ENCODE peak calls at places on chromosome 16, in eight cellular contexts. One of them, this sample, is unnamed.
A peak's percentile ranks its signal among the peaks of the same experiment; 100 is the strongest.

GRCh38 chr16:7566360-7566759 is 233.7 kb downstream of the RBFOX1 start:
- DNase-seq in AG04450: no peak
- DNase-seq in A549: no peak
- DNase-seq in PC-9: no peak
- DNase-seq in OCI-LY7: no peak
- DNase-seq in adrenal gland: no peak
- DNase-seq in aorta: no peak
- DNase-seq in pancreas: no peak
- DNase-seq in this sample: no peak

GRCh38 chr16:26667271-26667703 is 399.4 kb upstream of the C16orf82 start:
- DNase-seq in AG04450: no peak
- DNase-seq in A549: no peak
- DNase-seq in PC-9: no peak
- DNase-seq in OCI-LY7: no peak
- DNase-seq in adrenal gland: no peak
- DNase-seq in aorta: no peak
- DNase-seq in pancreas: no peak
- DNase-seq in this sample: no peak

GRCh38 chr16:86994651-86995171 is 322.5 kb downstream of the C16orf95 start:
- DNase-seq in AG04450: peak; percentile 86
- DNase-seq in A549: peak; percentile 75
- DNase-seq in PC-9: no peak
- DNase-seq in OCI-LY7: no peak
- DNase-seq in adrenal gland: no peak
- DNase-seq in aorta: no peak
- DNase-seq in pancreas: no peak
- DNase-seq in this sample: no peak

GRCh38 chr16:4381935-4382794 is 10.5 kb downstream of the VASN start:
- DNase-seq in AG04450: no peak
- DNase-seq in A549: no peak
- DNase-seq in PC-9: no peak
- DNase-seq in OCI-LY7: no peak
- DNase-seq in adrenal gland: no peak
- DNase-seq in aorta: peak; percentile 50
- DNase-seq in pancreas: no peak
- DNase-seq in this sample: no peak

GRCh38 chr16:82845076-82845475 is 218.3 kb downstream of the CDH13 start:
- DNase-seq in AG04450: no peak
- DNase-seq in A549: no peak
- DNase-seq in PC-9: no peak
- DNase-seq in OCI-LY7: no peak
- DNase-seq in adrenal gland: no peak
- DNase-seq in aorta: no peak
- DNase-seq in pancreas: no peak
- DNase-seq in this sample: no peak

GRCh38 chr16:60203525-60204124 is 1469.5 kb upstream of the GOT2 start:
- DNase-seq in AG04450: no peak
- DNase-seq in A549: peak; percentile 22
- DNase-seq in PC-9: no peak
- DNase-seq in OCI-LY7: peak; percentile 1
- DNase-seq in adrenal gland: no peak
- DNase-seq in aorta: no peak
- DNase-seq in pancreas: no peak
- DNase-seq in this sample: no peak

GRCh38 chr16:46586011-46586577 is 35.1 kb downstream of the SHCBP1 start:
- DNase-seq in AG04450: no peak
- DNase-seq in A549: no peak
- DNase-seq in PC-9: no peak
- DNase-seq in OCI-LY7: no peak
- DNase-seq in adrenal gland: no peak
- DNase-seq in aorta: no peak
- DNase-seq in pancreas: no peak
- DNase-seq in this sample: no peak

GRCh38 chr16:85168732-85169256 is 56.5 kb upstream of the CIBAR2 start:
- DNase-seq in AG04450: no peak
- DNase-seq in A549: no peak
- DNase-seq in PC-9: no peak
- DNase-seq in OCI-LY7: no peak
- DNase-seq in adrenal gland: peak; percentile 83
- DNase-seq in aorta: peak; percentile 70
- DNase-seq in pancreas: no peak
- DNase-seq in this sample: no peak

GRCh38 chr16:27640277-27640600 is 90.3 kb downstream of the KATNIP start:
- DNase-seq in AG04450: no peak
- DNase-seq in A549: no peak
- DNase-seq in PC-9: peak; percentile 8
- DNase-seq in OCI-LY7: no peak
- DNase-seq in adrenal gland: no peak
- DNase-seq in aorta: no peak
- DNase-seq in pancreas: no peak
- DNase-seq in this sample: no peak

GRCh38 chr16:15618392-15618791 is 24.6 kb downstream of the MARF1 start:
- DNase-seq in AG04450: peak; percentile 26
- DNase-seq in A549: no peak
- DNase-seq in PC-9: peak; percentile 37
- DNase-seq in OCI-LY7: no peak
- DNase-seq in adrenal gland: peak; percentile 20
- DNase-seq in aorta: no peak
- DNase-seq in pancreas: no peak
- DNase-seq in this sample: no peak

GRCh38 chr16:57720142-57720575 is 15.4 kb upstream of the KATNB1 start:
- DNase-seq in AG04450: peak; percentile 20
- DNase-seq in A549: peak; percentile 75
- DNase-seq in PC-9: peak; percentile 59
- DNase-seq in OCI-LY7: peak; percentile 18
- DNase-seq in adrenal gland: peak; percentile 56
- DNase-seq in aorta: no peak
- DNase-seq in pancreas: peak; percentile 82
- DNase-seq in this sample: peak; percentile 51

GRCh38 chr16:87056083-87056482 is 261.1 kb downstream of the C16orf95 start:
- DNase-seq in AG04450: no peak
- DNase-seq in A549: peak; percentile 5
- DNase-seq in PC-9: no peak
- DNase-seq in OCI-LY7: no peak
- DNase-seq in adrenal gland: no peak
- DNase-seq in aorta: no peak
- DNase-seq in pancreas: no peak
- DNase-seq in this sample: no peak

GRCh38 chr16:77961811-77962210 is 60.5 kb upstream of the CLEC3A start:
- DNase-seq in AG04450: no peak
- DNase-seq in A549: no peak
- DNase-seq in PC-9: no peak
- DNase-seq in OCI-LY7: no peak
- DNase-seq in adrenal gland: no peak
- DNase-seq in aorta: no peak
- DNase-seq in pancreas: no peak
- DNase-seq in this sample: no peak

GRCh38 chr16:82995927-82996441 is 369.2 kb downstream of the CDH13 start:
- DNase-seq in AG04450: peak; percentile 32
- DNase-seq in A549: no peak
- DNase-seq in PC-9: no peak
- DNase-seq in OCI-LY7: no peak
- DNase-seq in adrenal gland: peak; percentile 50
- DNase-seq in aorta: no peak
- DNase-seq in pancreas: no peak
- DNase-seq in this sample: no peak

GRCh38 chr16:46427340-46428107 is 193.7 kb downstream of the SHCBP1 start:
- DNase-seq in AG04450: no peak
- DNase-seq in A549: no peak
- DNase-seq in PC-9: no peak
- DNase-seq in OCI-LY7: no peak
- DNase-seq in adrenal gland: no peak
- DNase-seq in aorta: peak; percentile 14
- DNase-seq in pancreas: no peak
- DNase-seq in this sample: no peak

GRCh38 chr16:31135535-31136286 is at the start of gene PRSS8:
- DNase-seq in AG04450: no peak
- DNase-seq in A549: no peak
- DNase-seq in PC-9: peak; percentile 89
- DNase-seq in OCI-LY7: no peak
- DNase-seq in adrenal gland: no peak
- DNase-seq in aorta: no peak
- DNase-seq in pancreas: peak; percentile 94
- DNase-seq in this sample: peak; percentile 92

GRCh38 chr16:23185661-23186060 is 3.1 kb downstream of the SCNN1G start:
- DNase-seq in AG04450: no peak
- DNase-seq in A549: no peak
- DNase-seq in PC-9: no peak
- DNase-seq in OCI-LY7: no peak
- DNase-seq in adrenal gland: no peak
- DNase-seq in aorta: no peak
- DNase-seq in pancreas: peak; percentile 46
- DNase-seq in this sample: no peak

GRCh38 chr16:56610609-56611111 is 2.3 kb downstream of the MT2A start:
- DNase-seq in AG04450: no peak
- DNase-seq in A549: no peak
- DNase-seq in PC-9: no peak
- DNase-seq in OCI-LY7: no peak
- DNase-seq in adrenal gland: no peak
- DNase-seq in aorta: no peak
- DNase-seq in pancreas: no peak
- DNase-seq in this sample: no peak

GRCh38 chr16:50261707-50262235 is 4.6 kb upstream of the ADCY7 start:
- DNase-seq in AG04450: no peak
- DNase-seq in A549: peak; percentile 21
- DNase-seq in PC-9: no peak
- DNase-seq in OCI-LY7: no peak
- DNase-seq in adrenal gland: no peak
- DNase-seq in aorta: peak; percentile 44
- DNase-seq in pancreas: no peak
- DNase-seq in this sample: no peak

DNA sequence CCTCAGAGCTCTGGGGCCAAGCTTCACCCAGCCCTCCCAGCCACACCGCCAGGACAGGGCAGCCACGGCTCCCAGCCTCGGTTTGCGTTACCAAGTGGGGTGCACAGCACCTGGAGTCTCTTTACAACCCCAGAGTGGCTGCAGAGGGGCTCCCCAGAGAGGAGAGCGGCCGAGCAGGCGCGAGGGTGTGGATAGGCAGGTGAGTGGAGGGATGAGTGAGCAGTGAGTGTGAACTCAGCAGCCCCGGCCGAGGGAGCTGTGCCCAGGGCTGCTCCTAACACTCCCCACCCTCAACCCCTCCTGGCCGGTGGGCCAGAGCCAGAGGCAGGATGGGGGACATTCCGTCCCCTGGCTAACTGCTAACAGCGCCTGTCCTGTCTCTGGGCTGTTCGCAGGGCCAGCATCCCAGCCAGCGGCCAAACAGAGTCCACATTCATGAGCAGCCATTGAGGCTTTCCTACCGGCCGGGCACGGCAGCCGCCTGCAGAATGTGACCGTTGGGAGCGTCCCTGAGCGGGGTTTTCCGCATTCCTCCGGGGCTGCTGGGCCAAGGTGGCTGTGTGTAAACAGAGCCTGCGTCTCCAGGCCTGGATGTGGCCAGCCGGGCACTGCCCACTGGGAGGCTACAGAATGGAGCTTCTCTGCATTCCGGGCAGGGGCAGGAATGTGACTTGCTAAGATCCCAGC is 5.3 kb downstream of the ZNF469 start:
- DNase-seq in AG04450: no peak
- DNase-seq in A549: peak; percentile 87
- DNase-seq in PC-9: peak; percentile 97
- DNase-seq in OCI-LY7: no peak
- DNase-seq in adrenal gland: peak; percentile 38
- DNase-seq in aorta: peak; percentile 76
- DNase-seq in pancreas: peak; percentile 75
- DNase-seq in this sample: peak; percentile 84
- H3K27ac ChIP-seq in AG04450: peak overlapping the region; percentile 22
- H3K27ac ChIP-seq in A549: peak overlapping the region; percentile 98
- H3K27ac ChIP-seq in PC-9: peak overlapping the region; percentile 75
- H3K27ac ChIP-seq in OCI-LY7: no peak overlapping the region
- H3K27ac ChIP-seq in adrenal gland: no peak overlapping the region
- H3K27ac ChIP-seq in aorta: no peak overlapping the region
- H3K27ac ChIP-seq in pancreas: peak overlapping the region; percentile 89
- H3K27ac ChIP-seq in this sample: peak overlapping the region; percentile 42

GRCh38 chr16:70705056-70705455 is 19.2 kb upstream of the MTSS2 start:
- DNase-seq in AG04450: no peak
- DNase-seq in A549: no peak
- DNase-seq in PC-9: no peak
- DNase-seq in OCI-LY7: no peak
- DNase-seq in adrenal gland: no peak
- DNase-seq in aorta: no peak
- DNase-seq in pancreas: no peak
- DNase-seq in this sample: no peak
- H3K27ac ChIP-seq in AG04450: peak overlapping the region; percentile 99
- H3K27ac ChIP-seq in A549: peak overlapping the region; percentile 92
- H3K27ac ChIP-seq in PC-9: no peak overlapping the region
- H3K27ac ChIP-seq in OCI-LY7: no peak overlapping the region
- H3K27ac ChIP-seq in adrenal gland: peak overlapping the region; percentile 96
- H3K27ac ChIP-seq in aorta: peak overlapping the region; percentile 58
- H3K27ac ChIP-seq in pancreas: no peak overlapping the region
- H3K27ac ChIP-seq in this sample: peak overlapping the region; percentile 93

GRCh38 chr16:79962962-79963361 is 362.4 kb upstream of the MAF start:
- DNase-seq in AG04450: no peak
- DNase-seq in A549: no peak
- DNase-seq in PC-9: no peak
- DNase-seq in OCI-LY7: no peak
- DNase-seq in adrenal gland: no peak
- DNase-seq in aorta: no peak
- DNase-seq in pancreas: no peak
- DNase-seq in this sample: no peak
- H3K27ac ChIP-seq in AG04450: no peak overlapping the region
- H3K27ac ChIP-seq in A549: no peak overlapping the region
- H3K27ac ChIP-seq in PC-9: no peak overlapping the region
- H3K27ac ChIP-seq in OCI-LY7: no peak overlapping the region
- H3K27ac ChIP-seq in adrenal gland: no peak overlapping the region
- H3K27ac ChIP-seq in aorta: no peak overlapping the region
- H3K27ac ChIP-seq in pancreas: no peak overlapping the region
- H3K27ac ChIP-seq in this sample: no peak overlapping the region

DNA sequence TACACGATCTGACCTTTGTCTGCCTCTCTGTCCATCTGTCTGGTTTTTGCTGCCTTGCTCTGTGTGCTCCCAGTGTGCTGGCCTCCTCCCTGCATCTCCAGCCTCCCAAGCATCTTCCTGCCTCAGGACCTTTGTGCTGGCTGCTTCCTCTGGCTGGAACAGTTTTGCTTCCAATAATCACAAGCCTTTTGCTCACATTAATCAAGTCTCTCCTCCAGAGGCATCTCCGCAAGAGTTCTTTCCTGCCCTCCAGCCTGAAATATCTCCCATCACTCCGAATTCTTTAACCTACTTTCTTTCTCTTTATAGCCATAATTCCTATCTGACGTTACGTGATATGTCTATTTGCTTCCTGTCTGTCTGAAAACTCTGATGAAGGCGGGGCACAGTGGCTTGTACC is 267.1 kb downstream of the ABCC12 start:
- DNase-seq in AG04450: no peak
- DNase-seq in A549: no peak
- DNase-seq in PC-9: no peak
- DNase-seq in OCI-LY7: no peak
- DNase-seq in adrenal gland: no peak
- DNase-seq in aorta: no peak
- DNase-seq in pancreas: no peak
- DNase-seq in this sample: no peak
- H3K27ac ChIP-seq in AG04450: no peak overlapping the region
- H3K27ac ChIP-seq in A549: peak overlapping the region; percentile 51
- H3K27ac ChIP-seq in PC-9: no peak overlapping the region
- H3K27ac ChIP-seq in OCI-LY7: no peak overlapping the region
- H3K27ac ChIP-seq in adrenal gland: no peak overlapping the region
- H3K27ac ChIP-seq in aorta: no peak overlapping the region
- H3K27ac ChIP-seq in pancreas: no peak overlapping the region
- H3K27ac ChIP-seq in this sample: no peak overlapping the region